ENCODE peak calls at places on chromosomes 16 and 17, in six cellular contexts. One of them, this sample, is unnamed.

GRCh38 chr17:81250286-81251090 is 11.4 kb downstream of the NDUFAF8 start:
- DNase-seq in CD4-positive, CD25-positive, alpha-beta regulatory T cell: no peak
- DNase-seq in astrocyte: no peak
- DNase-seq in suprapubic skin: no peak
- DNase-seq in HepG2: no peak
- DNase-seq in aorta: peak; percentile 39
- DNase-seq in this sample: no peak

GRCh38 chr17:43042025-43042424 is 17.0 kb downstream of the RND2 start:
- DNase-seq in CD4-positive, CD25-positive, alpha-beta regulatory T cell: no peak
- DNase-seq in astrocyte: no peak
- DNase-seq in suprapubic skin: no peak
- DNase-seq in HepG2: no peak
- DNase-seq in aorta: no peak
- DNase-seq in this sample: no peak

GRCh38 chr17:49646391-49647255 is 31.3 kb downstream of the SPOP start:
- DNase-seq in CD4-positive, CD25-positive, alpha-beta regulatory T cell: peak; percentile 41
- DNase-seq in astrocyte: peak; percentile 88
- DNase-seq in suprapubic skin: no peak
- DNase-seq in HepG2: peak; percentile 23
- DNase-seq in aorta: peak; percentile 71
- DNase-seq in this sample: no peak

GRCh38 chr16:49834496-49835009 is 21.4 kb downstream of the ZNF423 start:
- DNase-seq in CD4-positive, CD25-positive, alpha-beta regulatory T cell: no peak
- DNase-seq in astrocyte: no peak
- DNase-seq in suprapubic skin: no peak
- DNase-seq in HepG2: no peak
- DNase-seq in aorta: peak; percentile 88
- DNase-seq in this sample: no peak

GRCh38 chr16:72256398-72257048 is 84.6 kb upstream of the PMFBP1 start:
- DNase-seq in CD4-positive, CD25-positive, alpha-beta regulatory T cell: no peak
- DNase-seq in astrocyte: peak; percentile 79
- DNase-seq in suprapubic skin: no peak
- DNase-seq in HepG2: no peak
- DNase-seq in aorta: no peak
- DNase-seq in this sample: no peak

GRCh38 chr17:4235372-4236279 is 28.2 kb downstream of the ANKFY1 start:
- DNase-seq in CD4-positive, CD25-positive, alpha-beta regulatory T cell: no peak
- DNase-seq in astrocyte: peak; percentile 43
- DNase-seq in suprapubic skin: no peak
- DNase-seq in HepG2: no peak
- DNase-seq in aorta: no peak
- DNase-seq in this sample: no peak

GRCh38 chr16:68902376-68903345 is 59.3 kb downstream of the TANGO6 start:
- DNase-seq in CD4-positive, CD25-positive, alpha-beta regulatory T cell: peak; percentile 45
- DNase-seq in astrocyte: peak; percentile 31
- DNase-seq in suprapubic skin: peak; percentile 12
- DNase-seq in HepG2: peak; percentile 63
- DNase-seq in aorta: no peak
- DNase-seq in this sample: peak; percentile 42

GRCh38 chr17:34131386-34131785 is 123.7 kb upstream of the CCL2 start:
- DNase-seq in CD4-positive, CD25-positive, alpha-beta regulatory T cell: no peak
- DNase-seq in astrocyte: no peak
- DNase-seq in suprapubic skin: no peak
- DNase-seq in HepG2: no peak
- DNase-seq in aorta: no peak
- DNase-seq in this sample: no peak

GRCh38 chr17:31467502-31468256 is 76.2 kb downstream of the RAB11FIP4 start:
- DNase-seq in CD4-positive, CD25-positive, alpha-beta regulatory T cell: no peak
- DNase-seq in astrocyte: no peak
- DNase-seq in suprapubic skin: no peak
- DNase-seq in HepG2: peak; percentile 91
- DNase-seq in aorta: no peak
- DNase-seq in this sample: peak; percentile 14

GRCh38 chr17:45230787-45231480 is 9.2 kb downstream of the FMNL1 start:
- DNase-seq in CD4-positive, CD25-positive, alpha-beta regulatory T cell: no peak
- DNase-seq in astrocyte: no peak
- DNase-seq in suprapubic skin: no peak
- DNase-seq in HepG2: no peak
- DNase-seq in aorta: no peak
- DNase-seq in this sample: no peak

DNA sequence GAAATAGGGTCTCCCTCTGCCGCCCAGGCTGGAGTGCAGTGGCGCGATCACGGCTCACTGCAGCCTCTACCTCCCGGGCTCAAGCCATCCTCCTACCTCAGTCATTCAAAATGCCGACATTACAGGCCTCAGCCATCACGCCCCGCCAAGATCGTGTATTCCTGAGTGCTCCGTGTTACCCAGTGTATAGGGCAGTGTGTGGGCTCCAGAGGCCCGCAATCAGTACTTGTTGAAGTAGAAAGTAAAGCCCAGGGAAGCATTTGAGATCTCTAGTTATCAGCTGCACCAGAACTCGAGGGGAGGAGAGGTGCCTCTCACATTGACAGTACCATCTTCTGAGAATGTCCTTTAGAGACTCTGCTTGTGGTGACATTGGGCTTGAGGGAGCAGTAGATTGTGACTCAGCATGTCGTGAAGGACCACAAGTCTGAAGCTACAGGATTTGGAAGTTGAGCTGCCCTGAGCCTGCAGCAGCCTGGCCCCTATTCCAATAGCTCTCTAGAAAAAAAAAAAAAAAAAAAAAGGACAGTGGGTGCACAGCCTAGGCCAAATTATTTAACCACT is 1.1 kb upstream of the PRPSAP1 start:
- DNase-seq in CD4-positive, CD25-positive, alpha-beta regulatory T cell: peak; percentile 18
- DNase-seq in astrocyte: no peak
- DNase-seq in suprapubic skin: no peak
- DNase-seq in HepG2: no peak
- DNase-seq in aorta: peak; percentile 33
- DNase-seq in this sample: no peak
- H3K4me3 ChIP-seq in CD4-positive, CD25-positive, alpha-beta regulatory T cell: no peak overlapping the region
- H3K4me3 ChIP-seq in astrocyte: no peak overlapping the region
- H3K4me3 ChIP-seq in suprapubic skin: peak overlapping the region; percentile 87
- H3K4me3 ChIP-seq in HepG2: peak overlapping the region; percentile 99
- H3K4me3 ChIP-seq in aorta: no peak overlapping the region
- H3K4me3 ChIP-seq in this sample: peak overlapping the region; percentile 91

GRCh38 chr17:65527381-65527780 is 34.1 kb downstream of the AXIN2 start:
- DNase-seq in CD4-positive, CD25-positive, alpha-beta regulatory T cell: no peak
- DNase-seq in astrocyte: no peak
- DNase-seq in suprapubic skin: peak; percentile 21
- DNase-seq in HepG2: no peak
- DNase-seq in aorta: no peak
- DNase-seq in this sample: no peak
- H3K4me3 ChIP-seq in CD4-positive, CD25-positive, alpha-beta regulatory T cell: no peak overlapping the region
- H3K4me3 ChIP-seq in astrocyte: no peak overlapping the region
- H3K4me3 ChIP-seq in suprapubic skin: no peak overlapping the region
- H3K4me3 ChIP-seq in HepG2: no peak overlapping the region
- H3K4me3 ChIP-seq in aorta: no peak overlapping the region
- H3K4me3 ChIP-seq in this sample: no peak overlapping the region

GRCh38 chr17:21214015-21214776 is at the start of gene TMEM11:
- DNase-seq in CD4-positive, CD25-positive, alpha-beta regulatory T cell: peak; percentile 98
- DNase-seq in astrocyte: peak; percentile 91
- DNase-seq in suprapubic skin: peak; percentile 98
- DNase-seq in HepG2: peak; percentile 86
- DNase-seq in aorta: peak; percentile 98
- DNase-seq in this sample: peak; percentile 96

GRCh38 chr17:21218101-21218500 is 4.1 kb upstream of the TMEM11 start:
- DNase-seq in CD4-positive, CD25-positive, alpha-beta regulatory T cell: no peak
- DNase-seq in astrocyte: no peak
- DNase-seq in suprapubic skin: no peak
- DNase-seq in HepG2: no peak
- DNase-seq in aorta: no peak
- DNase-seq in this sample: no peak

GRCh38 chr17:21217346-21217745 is 3.4 kb upstream of the TMEM11 start:
- DNase-seq in CD4-positive, CD25-positive, alpha-beta regulatory T cell: no peak
- DNase-seq in astrocyte: no peak
- DNase-seq in suprapubic skin: no peak
- DNase-seq in HepG2: no peak
- DNase-seq in aorta: no peak
- DNase-seq in this sample: no peak

GRCh38 chr17:21214777-21215541 is 998 bp upstream of the TMEM11 start:
- DNase-seq in CD4-positive, CD25-positive, alpha-beta regulatory T cell: no peak
- DNase-seq in astrocyte: peak; percentile 11
- DNase-seq in suprapubic skin: no peak
- DNase-seq in HepG2: no peak
- DNase-seq in aorta: no peak
- DNase-seq in this sample: peak; percentile 44

DNA sequence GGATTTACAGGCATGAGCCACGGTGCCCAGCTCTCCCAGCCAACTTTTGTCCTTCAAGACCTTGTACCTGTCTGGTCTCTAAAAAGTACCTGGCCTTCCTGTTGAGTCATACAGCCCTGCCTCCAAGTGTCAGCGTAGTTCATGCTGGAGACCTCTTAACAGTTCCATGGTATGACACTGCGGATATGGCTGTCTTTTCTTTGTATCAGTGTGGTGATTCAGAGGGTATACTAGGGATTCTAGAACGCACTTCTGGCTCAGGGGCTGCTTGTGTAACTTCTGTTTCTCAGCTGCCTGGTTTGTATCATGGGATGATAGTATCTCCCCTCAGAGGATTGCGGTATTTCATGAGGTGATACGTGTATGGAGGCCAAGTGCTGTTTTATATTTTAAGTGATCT is 2.0 kb upstream of the TMEM11 start:
- DNase-seq in CD4-positive, CD25-positive, alpha-beta regulatory T cell: peak; percentile 31
- DNase-seq in astrocyte: peak; percentile 53
- DNase-seq in suprapubic skin: no peak
- DNase-seq in HepG2: no peak
- DNase-seq in aorta: no peak
- DNase-seq in this sample: no peak
- H3K4me3 ChIP-seq in CD4-positive, CD25-positive, alpha-beta regulatory T cell: no peak overlapping the region
- H3K4me3 ChIP-seq in astrocyte: no peak overlapping the region
- H3K4me3 ChIP-seq in suprapubic skin: no peak overlapping the region
- H3K4me3 ChIP-seq in HepG2: no peak overlapping the region
- H3K4me3 ChIP-seq in aorta: no peak overlapping the region
- H3K4me3 ChIP-seq in this sample: no peak overlapping the region

DNA sequence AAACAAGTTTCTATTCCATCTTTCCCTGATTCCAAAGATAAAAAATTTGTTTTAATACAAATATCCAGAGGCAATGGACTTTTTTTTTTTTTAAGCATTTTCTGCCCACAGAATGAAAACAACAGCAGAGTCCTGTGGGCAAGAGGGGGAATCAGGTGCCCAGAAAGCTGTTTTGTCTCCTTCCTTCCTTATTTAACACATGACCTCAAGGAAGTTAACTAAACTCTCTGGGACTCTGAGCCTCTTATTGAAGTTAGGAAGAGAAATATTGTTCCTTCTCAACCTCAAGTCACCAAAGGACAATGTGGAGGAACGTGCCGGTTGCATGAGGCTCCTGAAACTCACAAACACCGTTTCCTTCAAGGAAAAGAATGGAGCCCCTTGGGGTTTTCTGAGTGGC is 34.9 kb downstream of the LITAF start:
- DNase-seq in CD4-positive, CD25-positive, alpha-beta regulatory T cell: no peak
- DNase-seq in astrocyte: no peak
- DNase-seq in suprapubic skin: no peak
- DNase-seq in HepG2: no peak
- DNase-seq in aorta: no peak
- DNase-seq in this sample: no peak
- H3K4me3 ChIP-seq in CD4-positive, CD25-positive, alpha-beta regulatory T cell: no peak overlapping the region
- H3K4me3 ChIP-seq in astrocyte: no peak overlapping the region
- H3K4me3 ChIP-seq in suprapubic skin: no peak overlapping the region
- H3K4me3 ChIP-seq in HepG2: no peak overlapping the region
- H3K4me3 ChIP-seq in aorta: no peak overlapping the region
- H3K4me3 ChIP-seq in this sample: no peak overlapping the region